ENCODE peak calls at places on chromosomes 4 and X, in ten cellular contexts. One of them, this sample, is unnamed.

GRCh38 chr4:139367421-139368090 is 65.3 kb upstream of the NDUFC1 start:
- DNase-seq in iris pigment epithelial cell: peak
- DNase-seq in GM19239: no peak
- DNase-seq in fibroblast of mammary gland: peak
- DNase-seq in iPS DF 6.9: no peak
- DNase-seq in AG09309: peak
- DNase-seq in head of caudate nucleus: no peak
- DNase-seq in foreskin keratinocyte: peak
- DNase-seq in NCI-H748 treated with DMSO at 0.1 percent for 48 hours: no peak
- DNase-seq in EL: peak
- DNase-seq in this sample: no peak

GRCh38 chrX:129748265-129748664 is 9.5 kb downstream of the XPNPEP2 start:
- DNase-seq in AG09309: peak
- DNase-seq in NCI-H748 treated with DMSO at 0.1 percent for 48 hours: no peak
- DNase-seq in iPS DF 6.9: no peak
- DNase-seq in foreskin keratinocyte: no peak
- DNase-seq in iris pigment epithelial cell: peak
- DNase-seq in GM19239: no peak
- DNase-seq in fibroblast of mammary gland: peak
- DNase-seq in EL: no peak
- DNase-seq in head of caudate nucleus: no peak
- DNase-seq in this sample: no peak

GRCh38 chr4:185567828-185568442 is 32.6 kb upstream of the PDLIM3 start:
- DNase-seq in iPS DF 6.9: no peak
- DNase-seq in iris pigment epithelial cell: peak
- DNase-seq in foreskin keratinocyte: no peak
- DNase-seq in fibroblast of mammary gland: peak
- DNase-seq in EL: no peak
- DNase-seq in NCI-H748 treated with DMSO at 0.1 percent for 48 hours: no peak
- DNase-seq in head of caudate nucleus: peak
- DNase-seq in AG09309: no peak
- DNase-seq in GM19239: no peak
- DNase-seq in this sample: no peak

GRCh38 chrX:47540754-47541538 is 20.1 kb upstream of the ARAF start:
- DNase-seq in iris pigment epithelial cell: peak
- DNase-seq in foreskin keratinocyte: peak
- DNase-seq in EL: peak
- DNase-seq in NCI-H748 treated with DMSO at 0.1 percent for 48 hours: peak
- DNase-seq in head of caudate nucleus: peak
- DNase-seq in iPS DF 6.9: peak
- DNase-seq in AG09309: peak
- DNase-seq in GM19239: no peak
- DNase-seq in fibroblast of mammary gland: peak
- DNase-seq in this sample: no peak

GRCh38 chr4:186554485-186554884 is 882 bp downstream of the MTNR1A start:
- DNase-seq in iPS DF 6.9: no peak
- DNase-seq in foreskin keratinocyte: peak
- DNase-seq in fibroblast of mammary gland: peak
- DNase-seq in NCI-H748 treated with DMSO at 0.1 percent for 48 hours: peak
- DNase-seq in head of caudate nucleus: no peak
- DNase-seq in EL: peak
- DNase-seq in AG09309: no peak
- DNase-seq in GM19239: no peak
- DNase-seq in iris pigment epithelial cell: peak
- DNase-seq in this sample: no peak

GRCh38 chrX:133951098-133951497 is 34.3 kb downstream of the GPC3 start:
- DNase-seq in fibroblast of mammary gland: no peak
- DNase-seq in iris pigment epithelial cell: no peak
- DNase-seq in GM19239: no peak
- DNase-seq in iPS DF 6.9: no peak
- DNase-seq in NCI-H748 treated with DMSO at 0.1 percent for 48 hours: no peak
- DNase-seq in head of caudate nucleus: no peak
- DNase-seq in EL: no peak
- DNase-seq in foreskin keratinocyte: no peak
- DNase-seq in AG09309: no peak
- DNase-seq in this sample: no peak

GRCh38 chr4:8108991-8109390 is 49.6 kb downstream of the ABLIM2 start:
- DNase-seq in AG09309: no peak
- DNase-seq in foreskin keratinocyte: no peak
- DNase-seq in iPS DF 6.9: no peak
- DNase-seq in fibroblast of mammary gland: no peak
- DNase-seq in NCI-H748 treated with DMSO at 0.1 percent for 48 hours: no peak
- DNase-seq in head of caudate nucleus: no peak
- DNase-seq in EL: no peak
- DNase-seq in iris pigment epithelial cell: no peak
- DNase-seq in GM19239: no peak
- DNase-seq in this sample: no peak

GRCh38 chr4:97374526-97374925 is 768.8 kb downstream of the STPG2 start:
- DNase-seq in AG09309: no peak
- DNase-seq in iris pigment epithelial cell: no peak
- DNase-seq in NCI-H748 treated with DMSO at 0.1 percent for 48 hours: no peak
- DNase-seq in iPS DF 6.9: no peak
- DNase-seq in head of caudate nucleus: no peak
- DNase-seq in EL: no peak
- DNase-seq in fibroblast of mammary gland: no peak
- DNase-seq in GM19239: no peak
- DNase-seq in foreskin keratinocyte: no peak
- DNase-seq in this sample: no peak

GRCh38 chrX:74248889-74249288 is 55.1 kb upstream of the ZCCHC13 start:
- DNase-seq in iPS DF 6.9: no peak
- DNase-seq in AG09309: no peak
- DNase-seq in NCI-H748 treated with DMSO at 0.1 percent for 48 hours: no peak
- DNase-seq in head of caudate nucleus: no peak
- DNase-seq in GM19239: no peak
- DNase-seq in EL: no peak
- DNase-seq in foreskin keratinocyte: no peak
- DNase-seq in fibroblast of mammary gland: peak
- DNase-seq in iris pigment epithelial cell: no peak
- DNase-seq in this sample: no peak

GRCh38 chr4:138204507-138204906 is 37.6 kb downstream of the SLC7A11 start:
- DNase-seq in AG09309: no peak
- DNase-seq in iPS DF 6.9: no peak
- DNase-seq in GM19239: no peak
- DNase-seq in fibroblast of mammary gland: no peak
- DNase-seq in foreskin keratinocyte: no peak
- DNase-seq in iris pigment epithelial cell: no peak
- DNase-seq in NCI-H748 treated with DMSO at 0.1 percent for 48 hours: peak
- DNase-seq in EL: no peak
- DNase-seq in head of caudate nucleus: no peak
- DNase-seq in this sample: no peak